ENCODE peak calls at places on chromosomes 11 and 22, in nine cellular contexts. D, B, Y, O, R, X, N, W and L are unnamed samples.

GRCh38 chr11:67489860-67490726 is 7.3 kb downstream of the AIP start:
- DNase-seq in D (no peak), B (no peak), W (no peak), Y (no peak), O (no peak), R (no peak), X (no peak), N (no peak), L (no peak)

GRCh38 chr22:41411021-41411851 is 29.5 kb downstream of the TEF start:
- DNase-seq in N (no peak), W (no peak), D (no peak), B (no peak), O (peak; percentile 77), R (no peak), X (no peak), Y (peak; percentile 40), L (peak; percentile 50)

GRCh38 chr11:103537904-103538502 is 428.8 kb downstream of the DYNC2H1 start:
- DNase-seq in O (no peak), Y (no peak), R (peak; percentile 76), X (no peak), W (peak; percentile 72), N (no peak), D (no peak), B (no peak), L (no peak)

GRCh38 chr11:69287968-69288882 is 5.7 kb upstream of the MYEOV start:
- DNase-seq in B (no peak), O (no peak), W (no peak), X (no peak), Y (no peak), D (no peak), R (no peak), N (no peak), L (no peak)

GRCh38 chr22:38239101-38239761 is 33.6 kb downstream of the TMEM184B start:
- DNase-seq in Y (no peak), W (peak; percentile 77), O (peak; percentile 47), N (no peak), R (peak; percentile 85), X (no peak), B (no peak), D (no peak), L (peak; percentile 26)

GRCh38 chr11:123439616-123440015 is 9.5 kb downstream of the GRAMD1B start:
- DNase-seq in R (no peak), Y (no peak), D (no peak), W (peak; percentile 28), O (no peak), X (no peak), B (no peak), N (no peak), L (no peak)

GRCh38 chr11:19601235-19601634 is 111.4 kb upstream of the NAV2 start:
- DNase-seq in R (no peak), Y (no peak), N (no peak), O (no peak), B (no peak), W (no peak), D (no peak), X (no peak), L (no peak)

GRCh38 chr11:61334434-61335354 is 1.7 kb downstream of the TKFC start:
- DNase-seq in D (no peak), Y (no peak), N (no peak), W (peak; percentile 67), R (peak; percentile 41), O (no peak), X (no peak), B (no peak), L (no peak)

GRCh38 chr11:8301622-8302021 is 37.9 kb upstream of the LMO1 start:
- DNase-seq in D (no peak), Y (no peak), W (no peak), R (no peak), O (no peak), X (no peak), N (no peak), B (no peak), L (no peak)

GRCh38 chr11:43837879-43838278 is 42.8 kb upstream of the ALKBH3 start:
- DNase-seq in B (no peak), N (no peak), W (no peak), X (no peak), R (no peak), O (no peak), D (no peak), Y (no peak), L (no peak)

GRCh38 chr11:104338186-104338585 is 174.2 kb upstream of the PDGFD start:
- DNase-seq in O (no peak), N (no peak), X (no peak), Y (no peak), W (no peak), B (no peak), R (no peak), D (no peak), L (no peak)

GRCh38 chr22:23984430-23984829 is 4.5 kb downstream of the GSTT2 start:
- DNase-seq in N (no peak), O (no peak), B (peak; percentile 13), R (no peak), W (peak; percentile 63), D (no peak), Y (no peak), X (no peak), L (peak; percentile 42)

DNA sequence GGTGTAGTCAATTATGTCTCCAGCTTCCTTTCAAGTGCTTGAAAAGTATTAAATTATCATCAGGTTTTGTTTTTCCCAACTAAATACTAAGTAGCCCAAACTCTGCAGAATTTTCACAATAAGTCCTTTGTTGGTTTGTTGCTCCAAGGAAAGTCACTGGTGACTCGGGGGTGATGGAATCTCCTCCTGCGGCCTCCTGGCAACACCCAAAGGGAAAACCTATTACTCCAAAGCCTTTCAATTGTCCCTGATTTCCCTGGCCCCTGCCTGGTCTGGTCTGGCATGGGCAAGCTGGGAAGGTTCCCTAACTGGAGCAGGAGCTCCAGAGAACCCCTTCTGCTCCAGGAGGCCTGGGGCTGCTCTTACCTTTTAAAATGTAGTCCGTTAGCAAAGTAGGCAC is 47.9 kb downstream of the FEZ1 start:
- DNase-seq in X (peak; percentile 41), W (peak; percentile 30), Y (no peak), N (no peak), B (no peak), D (no peak), O (no peak), R (no peak), L (no peak)
- H3K27ac ChIP-seq in X (no peak overlapping the region), W (no peak overlapping the region), Y (no peak overlapping the region), N (peak overlapping the region; percentile 40), B (no peak overlapping the region), D (no peak overlapping the region), O (no peak overlapping the region), R (no peak overlapping the region), L (peak overlapping the region; percentile 75)

DNA sequence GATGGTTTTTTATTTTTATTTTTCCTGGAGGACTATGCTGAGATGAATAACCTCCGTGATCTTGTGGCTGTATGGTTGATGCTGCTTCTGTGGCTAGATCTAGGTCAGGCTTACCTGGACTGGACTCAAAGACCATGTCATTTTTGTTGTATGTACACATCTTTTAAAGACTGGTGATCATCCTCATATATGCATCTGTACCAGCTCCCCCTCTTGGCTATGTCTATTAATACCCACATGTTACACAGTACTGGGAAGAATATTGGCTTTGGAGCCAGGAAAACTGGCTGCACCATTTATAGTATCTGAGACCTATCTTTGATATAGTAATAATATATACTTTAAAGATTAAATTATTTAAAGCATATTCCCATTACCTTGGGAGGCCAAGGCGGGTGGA is 18.4 kb upstream of the PITPNB start:
- DNase-seq in X (no peak), N (no peak), O (no peak), D (no peak), B (no peak), R (no peak), Y (no peak), W (peak; percentile 18), L (no peak)
- H3K27ac ChIP-seq in X (no peak overlapping the region), N (no peak overlapping the region), O (no peak overlapping the region), D (no peak overlapping the region), B (no peak overlapping the region), R (no peak overlapping the region), Y (no peak overlapping the region), W (no peak overlapping the region), L (no peak overlapping the region)

GRCh38 chr22:47841166-47841565 is 1078.7 kb downstream of the TBC1D22A start:
- DNase-seq in D (no peak), W (no peak), X (no peak), N (no peak), R (no peak), B (no peak), Y (no peak), O (no peak), L (no peak)

GRCh38 chr22:47836957-47837356 is 1074.5 kb downstream of the TBC1D22A start:
- DNase-seq in N (no peak), R (no peak), D (no peak), W (peak; percentile 0), B (no peak), O (no peak), Y (no peak), X (no peak), L (no peak)

GRCh38 chr22:47837703-47838102 is 1075.3 kb downstream of the TBC1D22A start:
- DNase-seq in D (no peak), Y (no peak), W (peak; percentile 12), N (no peak), O (no peak), B (no peak), R (no peak), X (peak; percentile 78), L (no peak)

GRCh38 chr22:47842119-47842518 is 1079.7 kb downstream of the TBC1D22A start:
- DNase-seq in B (no peak), Y (no peak), W (no peak), X (peak; percentile 64), N (no peak), R (no peak), D (no peak), O (no peak), L (no peak)

GRCh38 chr22:47839586-47840245 is 1077.3 kb downstream of the TBC1D22A start:
- DNase-seq in B (no peak), N (no peak), R (no peak), Y (no peak), D (no peak), O (no peak), X (no peak), W (no peak), L (no peak)
- H3K27ac ChIP-seq in B (no peak overlapping the region), N (no peak overlapping the region), R (no peak overlapping the region), Y (no peak overlapping the region), D (no peak overlapping the region), O (no peak overlapping the region), X (no peak overlapping the region), W (no peak overlapping the region), L (no peak overlapping the region)

GRCh38 chr11:10407749-10408472 is 47.2 kb upstream of the AMPD3 start:
- DNase-seq in R (no peak), W (no peak), N (no peak), D (no peak), Y (peak; percentile 31), O (no peak), X (no peak), B (no peak), L (no peak)

GRCh38 chr11:10410106-10410843 is 44.8 kb upstream of the AMPD3 start:
- DNase-seq in X (no peak), Y (no peak), R (no peak), N (no peak), O (no peak), D (no peak), W (no peak), B (no peak), L (no peak)

GRCh38 chr11:10409207-10409661 is 45.8 kb upstream of the AMPD3 start:
- DNase-seq in R (no peak), X (no peak), Y (no peak), O (no peak), W (no peak), B (no peak), D (no peak), N (no peak), L (no peak)

GRCh38 chr11:10405858-10406592 is 49.0 kb upstream of the AMPD3 start:
- DNase-seq in N (no peak), X (peak; percentile 85), O (peak; percentile 80), B (peak; percentile 24), Y (peak; percentile 49), R (peak; percentile 89), D (peak; percentile 41), W (peak; percentile 92), L (peak; percentile 67)

GRCh38 chr11:10407055-10407454 is 48.0 kb upstream of the AMPD3 start:
- DNase-seq in X (no peak), N (no peak), Y (no peak), D (no peak), B (no peak), O (no peak), R (peak; percentile 61), W (no peak), L (no peak)
- H3K27ac ChIP-seq in X (no peak overlapping the region), N (no peak overlapping the region), Y (no peak overlapping the region), D (no peak overlapping the region), B (no peak overlapping the region), O (no peak overlapping the region), R (peak overlapping the region; percentile 49), W (no peak overlapping the region), L (no peak overlapping the region)